ENCODE peak calls at places on chromosome 17, in four cellular contexts. U, T, M and D are unnamed samples.

GRCh38 chr17:18181358-18181757 is 2.3 kb upstream of the ALKBH5 start:
- DNase-seq in T (no peak), U (no peak), M (no peak), D (no peak)

GRCh38 chr17:7832431-7832830 is 1.6 kb upstream of the KDM6B start:
- DNase-seq in M (no peak), U (no peak), T (no peak), D (no peak)

GRCh38 chr17:81713556-81714411 is 1.7 kb downstream of the SLC25A10 start:
- DNase-seq in T (peak; percentile 57), U (no peak), M (no peak), D (no peak)

GRCh38 chr17:39653662-39654331 is 11.4 kb upstream of the TCAP start:
- DNase-seq in T (peak; percentile 73), M (peak; percentile 75), U (no peak), D (peak; percentile 86)

GRCh38 chr17:38547439-38547838 is 58.3 kb downstream of the SRCIN1 start:
- DNase-seq in M (no peak), T (no peak), U (no peak), D (no peak)

GRCh38 chr17:12041316-12041715 is 20.6 kb downstream of the MAP2K4 start:
- DNase-seq in M (no peak), T (no peak), U (no peak), D (no peak)

GRCh38 chr17:79915850-79916430 is 76.7 kb upstream of the CBX4 start:
- DNase-seq in U (no peak), M (peak; percentile 67), T (peak; percentile 52), D (no peak)

GRCh38 chr17:75011788-75012319 is 616 bp upstream of the MRPL58 start:
- DNase-seq in U (peak; percentile 79), M (peak; percentile 51), T (peak; percentile 65), D (no peak)

GRCh38 chr17:9878361-9878760 is 26.7 kb downstream of the RCVRN start:
- DNase-seq in T (no peak), U (no peak), M (no peak), D (no peak)

GRCh38 chr17:48241131-48241591 is 133.6 kb downstream of the SNX11 start:
- DNase-seq in U (peak; percentile 59), M (peak; percentile 37), T (no peak), D (no peak)

GRCh38 chr17:50681260-50682200 is 26.2 kb downstream of the ANKRD40 start:
- DNase-seq in M (no peak), U (peak; percentile 74), T (no peak), D (no peak)

GRCh38 chr17:32684087-32684828 is 192.7 kb downstream of the MYO1D start:
- DNase-seq in T (no peak), M (no peak), U (no peak), D (no peak)
- H3K27ac ChIP-seq in T (no peak overlapping the region), M (no peak overlapping the region), U (no peak overlapping the region), D (no peak overlapping the region)

DNA sequence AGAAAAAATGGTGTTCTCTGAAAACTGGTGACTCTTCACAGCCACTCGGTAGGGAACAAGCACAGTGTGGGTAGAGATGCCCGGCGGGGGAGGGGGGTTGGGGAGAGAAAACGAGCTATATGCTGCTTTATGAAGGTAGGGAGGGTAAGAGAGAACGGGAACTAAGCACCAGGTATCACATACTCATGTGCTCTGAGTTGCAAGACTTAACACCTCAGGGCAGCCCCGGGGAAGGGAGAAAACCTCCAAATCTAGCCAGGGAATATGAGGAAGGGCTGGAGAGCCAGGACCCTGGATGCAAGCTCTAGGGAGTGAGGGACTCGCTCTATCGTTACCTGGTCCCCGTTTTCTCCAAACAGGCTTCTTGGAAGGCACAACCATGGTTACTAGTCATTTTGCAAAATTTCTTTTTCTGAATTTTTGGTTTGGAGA is 35.3 kb downstream of the HIC1 start:
- DNase-seq in U (no peak), T (no peak), M (no peak), D (no peak)
- H3K4me1 ChIP-seq in U (peaks cover 73% of the 10 kb centered on the region), T (peaks cover 24% of the 10 kb centered on the region), M (peaks cover 14% of the 10 kb centered on the region), D (peaks cover 36% of the 10 kb centered on the region)

GRCh38 chr17:1170739-1171138 is 9.0 kb downstream of the ABR start:
- DNase-seq in T (no peak), U (no peak), M (no peak), D (no peak)
- TF ChIP-seq CTCF in T (no peak), U (no peak), M (no peak), D (no peak)

GRCh38 chr17:83089322-83090156 is 10.1 kb downstream of the METRNL start:
- DNase-seq in U (no peak), T (no peak), M (no peak), D (no peak)
- H3K27ac ChIP-seq in U (peak overlapping the region; percentile 29), T (peak overlapping the region; percentile 34), M (peak overlapping the region; percentile 51), D (no peak overlapping the region)

DNA sequence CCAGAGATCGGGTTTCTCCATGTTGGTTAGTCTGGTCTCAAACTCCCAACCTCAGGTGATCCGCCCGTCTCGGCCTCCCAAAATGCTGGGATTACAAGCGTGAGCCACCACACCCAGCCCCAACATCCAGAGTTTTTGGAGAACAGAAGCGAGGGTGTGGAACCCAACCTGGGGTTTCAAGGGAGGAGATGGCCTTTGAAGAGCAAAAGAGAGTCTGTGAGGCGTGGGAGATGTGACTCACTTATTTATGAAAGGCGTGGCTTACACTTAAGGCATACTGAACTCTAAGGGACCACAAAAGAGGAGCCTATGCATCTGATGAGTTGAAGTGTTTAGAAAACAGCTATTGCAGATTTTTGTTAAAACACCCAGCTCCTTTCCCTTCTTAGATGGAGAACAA is 18.8 kb downstream of the ARSG start:
- DNase-seq in T (no peak), U (no peak), M (no peak), D (no peak)
- H3K4me1 ChIP-seq in T (peaks cover 2% of the 10 kb centered on the region), U (no peaks in the 10 kb centered on the region), M (no peaks in the 10 kb centered on the region), D (peaks cover 26% of the 10 kb centered on the region)

DNA sequence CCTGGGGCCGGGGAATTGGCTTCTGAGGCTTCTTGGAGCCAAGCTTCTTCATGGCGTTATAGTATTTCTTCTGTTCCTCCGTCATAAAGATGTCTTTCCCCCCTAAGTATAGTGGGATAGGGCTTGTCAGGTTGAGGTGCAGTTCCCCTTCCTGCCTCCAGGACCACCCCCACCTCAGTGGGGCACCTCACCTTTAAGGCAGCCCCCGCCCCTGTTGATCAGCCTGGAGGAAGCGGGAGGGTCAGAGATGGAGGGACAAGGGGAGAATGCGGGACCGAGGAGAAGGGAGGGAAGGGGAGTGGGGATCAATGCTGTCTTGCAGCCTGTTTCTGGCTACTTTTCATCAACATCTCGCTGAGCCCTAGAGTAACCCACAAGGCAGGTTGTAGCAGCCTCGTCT is 11.6 kb upstream of the CD79B start:
- DNase-seq in T (no peak), U (no peak), M (no peak), D (no peak)
- TF ChIP-seq CTCF in T (no peak), U (no peak), M (no peak), D (peak; percentile 38)